ENCODE peak calls at places on chromosomes 6 and 20, in four cellular contexts. J is RWPE1, R is lower leg skin, G is brain microvascular endothelial cell. V is an unnamed sample.

GRCh38 chr6:71463061-71463460 is 174.4 kb downstream of the OGFRL1 start:
- DNase-seq in J (no peak), R (no peak), G (no peak), V (no peak)

GRCh38 chr6:24228681-24229255 is 102.8 kb downstream of the NRSN1 start:
- DNase-seq in J (peak), R (no peak), G (peak), V (no peak)

GRCh38 chr6:161434921-161435411 is 161.1 kb upstream of the AGPAT4 start:
- DNase-seq in J (peak), R (no peak), G (peak), V (no peak)

GRCh38 chr20:53923745-53924369 is 146.5 kb downstream of the BCAS1 start:
- DNase-seq in J (no peak), R (no peak), G (no peak), V (no peak)

GRCh38 chr6:27334141-27334540 is 22.1 kb upstream of the POM121L2 start:
- DNase-seq in J (no peak), R (no peak), G (no peak), V (no peak)

GRCh38 chr20:21357851-21358250 is 39.5 kb downstream of the NKX2-4 start:
- DNase-seq in J (no peak), R (no peak), G (no peak), V (no peak)

GRCh38 chr6:137933696-137934095 is 66.6 kb downstream of the TNFAIP3 start:
- DNase-seq in J (no peak), R (peak), G (no peak), V (no peak)

GRCh38 chr6:23173231-23173630 is 603.9 kb downstream of the HDGFL1 start:
- DNase-seq in J (no peak), R (no peak), G (no peak), V (no peak)

GRCh38 chr6:106117579-106117978 is 31.4 kb downstream of the PRDM1 start:
- DNase-seq in J (no peak), R (no peak), G (no peak), V (no peak)

GRCh38 chr20:1321654-1321939 is 7.3 kb downstream of the SDCBP2 start:
- DNase-seq in J (no peak), R (no peak), G (no peak), V (no peak)

GRCh38 chr20:61267241-61267640 is 15.2 kb downstream of the CDH4 start:
- DNase-seq in J (no peak), R (no peak), G (no peak), V (no peak)

GRCh38 chr6:157427969-157428368 is 47.0 kb downstream of the ZDHHC14 start:
- DNase-seq in J (no peak), R (no peak), G (no peak), V (no peak)

GRCh38 chr6:3296537-3297453 is 38.0 kb downstream of the PSMG4 start:
- DNase-seq in J (no peak), R (no peak), G (peak), V (no peak)

GRCh38 chr6:129364767-129365166 is 345.2 kb downstream of the ARHGAP18 start:
- DNase-seq in J (no peak), R (no peak), G (no peak), V (no peak)